ENCODE peak calls at places on chromosomes 7 and 10, in six cellular contexts. One of them, this sample, is unnamed.

GRCh38 chr7:41720886-41721285 is 18.0 kb upstream of the INHBA start:
- DNase-seq in lower lobe of right lung: no peak
- DNase-seq in IMR-90: no peak
- DNase-seq in AG10803: no peak
- DNase-seq in colonic mucosa: no peak
- DNase-seq in A549: no peak
- DNase-seq in this sample: no peak

GRCh38 chr7:136869991-136870798 is 1.7 kb downstream of the CHRM2 start:
- DNase-seq in lower lobe of right lung: peak
- DNase-seq in IMR-90: peak
- DNase-seq in AG10803: peak
- DNase-seq in colonic mucosa: no peak
- DNase-seq in A549: no peak
- DNase-seq in this sample: no peak

GRCh38 chr7:151875862-151876111 is 1.1 kb downstream of the PRKAG2 start:
- DNase-seq in lower lobe of right lung: no peak
- DNase-seq in IMR-90: no peak
- DNase-seq in AG10803: peak
- DNase-seq in colonic mucosa: no peak
- DNase-seq in A549: peak
- DNase-seq in this sample: peak

GRCh38 chr7:74097937-74098614 is 14.5 kb downstream of the LIMK1 start:
- DNase-seq in lower lobe of right lung: no peak
- DNase-seq in IMR-90: peak
- DNase-seq in AG10803: peak
- DNase-seq in colonic mucosa: peak
- DNase-seq in A549: no peak
- DNase-seq in this sample: peak

GRCh38 chr7:131909151-131909768 is 352.8 kb upstream of the PODXL start:
- DNase-seq in lower lobe of right lung: no peak
- DNase-seq in IMR-90: no peak
- DNase-seq in AG10803: no peak
- DNase-seq in colonic mucosa: peak
- DNase-seq in A549: no peak
- DNase-seq in this sample: no peak

GRCh38 chr10:35890061-35890969 is 248.2 kb upstream of the FZD8 start:
- DNase-seq in lower lobe of right lung: no peak
- DNase-seq in IMR-90: peak
- DNase-seq in AG10803: no peak
- DNase-seq in colonic mucosa: peak
- DNase-seq in A549: no peak
- DNase-seq in this sample: no peak

GRCh38 chr7:92547579-92547978 is 19.0 kb downstream of the RBM48 start:
- DNase-seq in lower lobe of right lung: no peak
- DNase-seq in IMR-90: no peak
- DNase-seq in AG10803: no peak
- DNase-seq in colonic mucosa: no peak
- DNase-seq in A549: no peak
- DNase-seq in this sample: no peak

GRCh38 chr7:134311807-134312206 is 4.9 kb downstream of the SLC35B4 start:
- DNase-seq in lower lobe of right lung: no peak
- DNase-seq in IMR-90: no peak
- DNase-seq in AG10803: no peak
- DNase-seq in colonic mucosa: no peak
- DNase-seq in A549: no peak
- DNase-seq in this sample: no peak

GRCh38 chr10:102504179-102504975 is 605 bp downstream of the SUFU start:
- DNase-seq in lower lobe of right lung: peak
- DNase-seq in IMR-90: peak
- DNase-seq in AG10803: no peak
- DNase-seq in colonic mucosa: peak
- DNase-seq in A549: no peak
- DNase-seq in this sample: peak

GRCh38 chr7:130143986-130144618 is 61.1 kb downstream of the TMEM209 start:
- DNase-seq in lower lobe of right lung: no peak
- DNase-seq in IMR-90: no peak
- DNase-seq in AG10803: no peak
- DNase-seq in colonic mucosa: peak
- DNase-seq in A549: no peak
- DNase-seq in this sample: no peak

GRCh38 chr7:103593691-103594090 is 147.7 kb upstream of the SLC26A5 start:
- DNase-seq in lower lobe of right lung: no peak
- DNase-seq in IMR-90: peak
- DNase-seq in AG10803: no peak
- DNase-seq in colonic mucosa: no peak
- DNase-seq in A549: no peak
- DNase-seq in this sample: no peak

GRCh38 chr10:72784551-72785421 is 92.8 kb downstream of the MCU start:
- DNase-seq in lower lobe of right lung: peak
- DNase-seq in IMR-90: peak
- DNase-seq in AG10803: peak
- DNase-seq in colonic mucosa: peak
- DNase-seq in A549: no peak
- DNase-seq in this sample: peak

GRCh38 chr10:124149681-124150080 is 56.3 kb upstream of the CHST15 start:
- DNase-seq in lower lobe of right lung: no peak
- DNase-seq in IMR-90: no peak
- DNase-seq in AG10803: no peak
- DNase-seq in colonic mucosa: no peak
- DNase-seq in A549: no peak
- DNase-seq in this sample: no peak

GRCh38 chr7:22143496-22143895 is 197.8 kb upstream of the CDCA7L start:
- DNase-seq in lower lobe of right lung: no peak
- DNase-seq in IMR-90: no peak
- DNase-seq in AG10803: no peak
- DNase-seq in colonic mucosa: no peak
- DNase-seq in A549: no peak
- DNase-seq in this sample: no peak

GRCh38 chr7:1920266-1920681 is 250.2 kb downstream of the ELFN1 start:
- DNase-seq in lower lobe of right lung: peak
- DNase-seq in IMR-90: no peak
- DNase-seq in AG10803: no peak
- DNase-seq in colonic mucosa: no peak
- DNase-seq in A549: no peak
- DNase-seq in this sample: no peak

GRCh38 chr10:102066421-102067068 is 1.4 kb downstream of the HPS6 start:
- DNase-seq in lower lobe of right lung: no peak
- DNase-seq in IMR-90: no peak
- DNase-seq in AG10803: no peak
- DNase-seq in colonic mucosa: no peak
- DNase-seq in A549: no peak
- DNase-seq in this sample: no peak

GRCh38 chr7:75737856-75738603 is 711 bp downstream of the HIP1 start:
- DNase-seq in lower lobe of right lung: no peak
- DNase-seq in IMR-90: no peak
- DNase-seq in AG10803: no peak
- DNase-seq in colonic mucosa: no peak
- DNase-seq in A549: no peak
- DNase-seq in this sample: no peak

GRCh38 chr7:108000875-108001758 is 1.8 kb downstream of the LAMB1 start:
- DNase-seq in lower lobe of right lung: peak
- DNase-seq in IMR-90: peak
- DNase-seq in AG10803: no peak
- DNase-seq in colonic mucosa: peak
- DNase-seq in A549: peak
- DNase-seq in this sample: peak
- TF ChIP-seq CTCF in lower lobe of right lung: no peak
- TF ChIP-seq CTCF in IMR-90: peak
- TF ChIP-seq CTCF in AG10803: no peak
- TF ChIP-seq CTCF in colonic mucosa: peak
- TF ChIP-seq CTCF in A549: peak
- TF ChIP-seq CTCF in this sample: peak

DNA sequence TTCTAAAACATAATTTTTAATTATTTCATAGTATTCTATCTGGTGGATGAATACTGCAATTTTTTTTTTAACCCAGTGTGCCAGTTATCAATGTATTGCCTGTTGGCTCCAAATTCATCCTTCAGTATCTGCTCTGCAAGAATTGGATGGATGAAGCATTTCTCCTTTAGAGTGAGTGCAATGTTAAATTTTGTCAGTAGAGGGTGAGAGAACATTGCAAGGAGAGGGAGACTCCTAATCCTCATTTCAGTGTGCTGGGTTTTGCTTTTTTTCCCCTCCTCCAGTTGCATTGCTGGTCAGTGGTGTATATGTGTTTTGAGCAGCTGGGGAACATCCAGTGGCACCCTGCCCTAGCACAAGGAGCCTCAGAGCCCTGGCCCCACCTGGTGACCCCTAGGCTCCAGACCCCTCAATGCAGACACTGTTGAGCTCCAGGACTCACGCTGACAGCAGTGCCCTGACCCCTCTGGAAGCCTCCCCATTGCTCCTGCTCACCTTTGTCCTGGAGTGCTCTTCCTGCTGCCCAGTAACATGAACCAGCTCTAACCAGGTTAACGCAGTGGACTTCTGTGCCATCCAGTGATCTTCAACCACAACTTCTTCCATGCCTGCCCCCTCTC is 199.4 kb downstream of the USP6NL start:
- DNase-seq in lower lobe of right lung: no peak
- DNase-seq in IMR-90: no peak
- DNase-seq in AG10803: no peak
- DNase-seq in colonic mucosa: no peak
- DNase-seq in A549: no peak
- DNase-seq in this sample: peak
- H3K4me3 ChIP-seq in lower lobe of right lung: no peak
- H3K4me3 ChIP-seq in IMR-90: no peak
- H3K4me3 ChIP-seq in AG10803: no peak
- H3K4me3 ChIP-seq in colonic mucosa: no peak
- H3K4me3 ChIP-seq in A549: no peak
- H3K4me3 ChIP-seq in this sample: no peak

DNA sequence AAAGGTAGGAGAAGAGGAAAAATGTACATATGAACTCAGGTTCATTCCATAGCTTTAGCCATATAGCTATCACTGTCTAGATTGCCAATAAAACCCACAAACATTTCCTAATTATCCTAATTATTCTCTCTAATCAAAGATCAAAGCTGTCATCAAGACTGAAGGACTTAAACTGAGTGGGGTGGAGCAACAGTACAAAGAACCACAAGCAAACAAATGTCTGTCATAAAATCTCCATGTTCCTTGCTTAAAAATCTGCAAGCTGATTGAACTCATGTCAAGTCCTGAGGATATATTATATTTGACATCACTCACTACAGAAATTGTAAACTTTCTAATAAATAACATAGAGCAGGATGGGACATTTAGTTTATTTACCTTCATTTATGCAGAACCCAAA is 315.9 kb downstream of the SNX13 start:
- DNase-seq in lower lobe of right lung: no peak
- DNase-seq in IMR-90: no peak
- DNase-seq in AG10803: no peak
- DNase-seq in colonic mucosa: no peak
- DNase-seq in A549: no peak
- DNase-seq in this sample: no peak
- TF ChIP-seq CTCF in lower lobe of right lung: no peak
- TF ChIP-seq CTCF in IMR-90: no peak
- TF ChIP-seq CTCF in AG10803: no peak
- TF ChIP-seq CTCF in colonic mucosa: no peak
- TF ChIP-seq CTCF in A549: no peak
- TF ChIP-seq CTCF in this sample: no peak

GRCh38 chr7:158023157-158023556 is 564.5 kb downstream of the PTPRN2 start:
- DNase-seq in lower lobe of right lung: no peak
- DNase-seq in IMR-90: no peak
- DNase-seq in AG10803: no peak
- DNase-seq in colonic mucosa: no peak
- DNase-seq in A549: no peak
- DNase-seq in this sample: no peak

GRCh38 chr7:158024351-158024715 is 563.3 kb downstream of the PTPRN2 start:
- DNase-seq in lower lobe of right lung: no peak
- DNase-seq in IMR-90: no peak
- DNase-seq in AG10803: no peak
- DNase-seq in colonic mucosa: no peak
- DNase-seq in A549: no peak
- DNase-seq in this sample: no peak

GRCh38 chr7:158024881-158025280 is 562.7 kb downstream of the PTPRN2 start:
- DNase-seq in lower lobe of right lung: no peak
- DNase-seq in IMR-90: no peak
- DNase-seq in AG10803: no peak
- DNase-seq in colonic mucosa: no peak
- DNase-seq in A549: no peak
- DNase-seq in this sample: no peak

GRCh38 chr7:158022601-158023000 is 565.0 kb downstream of the PTPRN2 start:
- DNase-seq in lower lobe of right lung: no peak
- DNase-seq in IMR-90: no peak
- DNase-seq in AG10803: no peak
- DNase-seq in colonic mucosa: no peak
- DNase-seq in A549: no peak
- DNase-seq in this sample: no peak

GRCh38 chr7:158023563-158024350 is 563.9 kb downstream of the PTPRN2 start:
- DNase-seq in lower lobe of right lung: no peak
- DNase-seq in IMR-90: no peak
- DNase-seq in AG10803: no peak
- DNase-seq in colonic mucosa: no peak
- DNase-seq in A549: no peak
- DNase-seq in this sample: no peak
- H3K4me3 ChIP-seq in lower lobe of right lung: no peak
- H3K4me3 ChIP-seq in IMR-90: no peak
- H3K4me3 ChIP-seq in AG10803: no peak
- H3K4me3 ChIP-seq in colonic mucosa: no peak
- H3K4me3 ChIP-seq in A549: no peak
- H3K4me3 ChIP-seq in this sample: no peak

DNA sequence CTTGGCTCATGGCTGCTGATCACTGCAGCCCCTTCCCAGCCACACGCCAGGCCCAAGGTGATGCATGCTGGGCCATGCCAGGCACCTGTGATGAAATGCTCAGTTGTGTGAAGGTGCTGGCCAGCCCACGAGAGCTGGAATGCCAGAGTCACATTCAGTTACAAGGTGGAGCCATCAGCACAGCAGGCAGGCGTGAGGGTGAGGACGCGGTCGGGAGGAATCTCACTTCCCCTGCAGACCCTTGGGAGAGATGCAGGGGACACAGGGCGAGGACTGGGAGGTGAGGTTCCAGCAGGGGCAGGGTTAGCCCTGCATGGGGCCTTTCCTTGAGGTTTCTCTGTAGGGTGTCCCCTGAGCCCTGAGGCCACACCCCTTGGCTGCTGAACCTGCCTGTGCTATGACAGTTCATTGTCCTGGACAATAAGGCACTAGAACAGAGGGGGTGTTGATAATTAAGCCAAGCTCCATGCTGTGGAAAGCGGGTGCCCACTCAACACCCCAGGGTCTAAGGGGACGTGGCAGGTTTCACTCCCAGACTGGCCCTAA is 82.4 kb downstream of the ADARB2 start:
- DNase-seq in lower lobe of right lung: no peak
- DNase-seq in IMR-90: no peak
- DNase-seq in AG10803: no peak
- DNase-seq in colonic mucosa: no peak
- DNase-seq in A549: no peak
- DNase-seq in this sample: no peak
- TF ChIP-seq CTCF in lower lobe of right lung: no peak
- TF ChIP-seq CTCF in IMR-90: no peak
- TF ChIP-seq CTCF in AG10803: no peak
- TF ChIP-seq CTCF in colonic mucosa: no peak
- TF ChIP-seq CTCF in A549: no peak
- TF ChIP-seq CTCF in this sample: no peak

GRCh38 chr7:4566714-4567113 is 115.4 kb upstream of the FOXK1 start:
- DNase-seq in lower lobe of right lung: no peak
- DNase-seq in IMR-90: no peak
- DNase-seq in AG10803: no peak
- DNase-seq in colonic mucosa: no peak
- DNase-seq in A549: no peak
- DNase-seq in this sample: no peak
- H3K4me3 ChIP-seq in lower lobe of right lung: no peak
- H3K4me3 ChIP-seq in IMR-90: no peak
- H3K4me3 ChIP-seq in AG10803: no peak
- H3K4me3 ChIP-seq in colonic mucosa: no peak
- H3K4me3 ChIP-seq in A549: no peak
- H3K4me3 ChIP-seq in this sample: no peak

GRCh38 chr10:114831186-114831867 is 9.7 kb downstream of the FHIP2A start:
- DNase-seq in lower lobe of right lung: no peak
- DNase-seq in IMR-90: no peak
- DNase-seq in AG10803: no peak
- DNase-seq in colonic mucosa: no peak
- DNase-seq in A549: no peak
- DNase-seq in this sample: no peak
- TF ChIP-seq CTCF in lower lobe of right lung: no peak
- TF ChIP-seq CTCF in IMR-90: no peak
- TF ChIP-seq CTCF in AG10803: no peak
- TF ChIP-seq CTCF in colonic mucosa: no peak
- TF ChIP-seq CTCF in A549: no peak
- TF ChIP-seq CTCF in this sample: no peak

This sample was measured in choroid plexus epithelial cell.